ENCODE peak calls at places on chromosome 20, in ten cellular contexts. Q is endothelial cell of umbilical vein, J is IMR-90, Y is PC-3, A is neural progenitor cell, H is mesendoderm, U is GM23338, F is A549, D is H9, C is HepG2. X is an unnamed sample.

GRCh38 chr20:4829494-4830211 is 107.9 kb downstream of the PRND start:
- DNase-seq in Q (no peak), J (no peak), Y (no peak), A (no peak), H (no peak), U (no peak), F (no peak), D (no peak), C (no peak), X (no peak)

GRCh38 chr20:17021481-17021880 is 205.4 kb upstream of the PCSK2 start:
- DNase-seq in Q (no peak), J (no peak), Y (no peak), A (no peak), H (no peak), U (no peak), F (no peak), D (no peak), C (no peak), X (no peak)

GRCh38 chr20:38579921-38580320 is 1.1 kb upstream of the ADIG start:
- DNase-seq in Q (no peak), J (no peak), Y (no peak), A (no peak), H (no peak), U (no peak), F (no peak), D (no peak), C (no peak), X (no peak)

GRCh38 chr20:5933802-5934436 is 16.4 kb downstream of the TRMT6 start:
- DNase-seq in Q (peak), J (no peak), Y (peak), A (peak), H (peak), U (peak), F (peak), D (no peak), C (peak), X (peak)

GRCh38 chr20:62481441-62482135 is 5.8 kb upstream of the GATA5 start:
- DNase-seq in Q (no peak), J (no peak), Y (no peak), A (peak), H (no peak), U (peak), F (no peak), D (no peak), C (no peak), X (no peak)

GRCh38 chr20:33814238-33814712 is 3.1 kb downstream of the CHMP4B start:
- DNase-seq in Q (peak), J (peak), Y (no peak), A (no peak), H (no peak), U (no peak), F (no peak), D (no peak), C (no peak), X (no peak)

GRCh38 chr20:1813674-1814635 is 81.3 kb upstream of the SIRPA start:
- DNase-seq in Q (no peak), J (no peak), Y (no peak), A (no peak), H (no peak), U (no peak), F (no peak), D (no peak), C (no peak), X (no peak)

GRCh38 chr20:5918856-5919633 is 31.3 kb downstream of the TRMT6 start:
- DNase-seq in Q (peak), J (peak), Y (peak), A (no peak), H (peak), U (no peak), F (peak), D (no peak), C (peak), X (peak)

GRCh38 chr20:58864346-58864745 is 11.8 kb downstream of the GNAS start:
- DNase-seq in Q (no peak), J (no peak), Y (peak), A (no peak), H (no peak), U (no peak), F (no peak), D (no peak), C (no peak), X (no peak)

GRCh38 chr20:59152559-59153354 is 10.9 kb upstream of the ZNF831 start:
- DNase-seq in Q (no peak), J (no peak), Y (no peak), A (no peak), H (no peak), U (no peak), F (no peak), D (no peak), C (no peak), X (no peak)

GRCh38 chr20:34574426-34574825 is 15.9 kb downstream of the MAP1LC3A start:
- DNase-seq in Q (no peak), J (no peak), Y (no peak), A (no peak), H (no peak), U (no peak), F (no peak), D (no peak), C (no peak), X (no peak)

GRCh38 chr20:54474046-54474445 is 1.3 kb upstream of the DOK5 start:
- DNase-seq in Q (no peak), J (no peak), Y (no peak), A (no peak), H (no peak), U (no peak), F (no peak), D (no peak), C (no peak), X (no peak)

GRCh38 chr20:21182832-21183563 is 57.1 kb downstream of the KIZ start:
- DNase-seq in Q (no peak), J (peak), Y (peak), A (no peak), H (no peak), U (no peak), F (no peak), D (no peak), C (no peak), X (peak)

GRCh38 chr20:21181028-21181427 is 55.1 kb downstream of the KIZ start:
- DNase-seq in Q (no peak), J (no peak), Y (no peak), A (no peak), H (no peak), U (no peak), F (no peak), D (no peak), C (no peak), X (no peak)

GRCh38 chr20:21185849-21186248 is 60.0 kb downstream of the KIZ start:
- DNase-seq in Q (no peak), J (no peak), Y (no peak), A (no peak), H (no peak), U (no peak), F (no peak), D (no peak), C (no peak), X (no peak)

GRCh38 chr20:21184810-21185209 is 58.9 kb downstream of the KIZ start:
- DNase-seq in Q (no peak), J (peak), Y (peak), A (no peak), H (peak), U (no peak), F (no peak), D (no peak), C (peak), X (peak)

DNA sequence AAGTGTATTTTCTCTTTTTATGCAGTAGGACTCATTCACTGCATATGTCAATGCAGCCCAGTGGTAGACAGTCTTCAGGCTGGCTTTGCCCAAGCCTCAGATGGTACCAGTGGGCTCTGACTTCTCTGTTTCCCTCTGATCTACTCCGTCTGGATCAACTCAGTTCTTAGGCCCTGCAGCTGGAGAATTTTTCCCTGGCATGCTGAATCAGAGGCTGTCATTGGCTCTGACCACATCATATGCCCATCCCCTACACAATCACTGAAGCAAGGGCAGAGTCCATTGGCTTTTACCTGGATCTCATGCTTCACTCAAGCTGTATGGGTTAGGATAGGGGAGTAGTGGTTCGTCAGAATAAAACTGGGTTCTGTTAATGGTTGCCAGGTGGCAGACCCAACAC is 57.8 kb downstream of the KIZ start:
- DNase-seq in Q (no peak), J (peak), Y (peak), A (no peak), H (no peak), U (no peak), F (no peak), D (no peak), C (no peak), X (peak)
- H3K4me2 ChIP-seq in Q (no peak), J (peak), Y (peak), A (no peak), H (no peak), U (no peak), F (peak), D (no peak), C (no peak), X (peak)

DNA sequence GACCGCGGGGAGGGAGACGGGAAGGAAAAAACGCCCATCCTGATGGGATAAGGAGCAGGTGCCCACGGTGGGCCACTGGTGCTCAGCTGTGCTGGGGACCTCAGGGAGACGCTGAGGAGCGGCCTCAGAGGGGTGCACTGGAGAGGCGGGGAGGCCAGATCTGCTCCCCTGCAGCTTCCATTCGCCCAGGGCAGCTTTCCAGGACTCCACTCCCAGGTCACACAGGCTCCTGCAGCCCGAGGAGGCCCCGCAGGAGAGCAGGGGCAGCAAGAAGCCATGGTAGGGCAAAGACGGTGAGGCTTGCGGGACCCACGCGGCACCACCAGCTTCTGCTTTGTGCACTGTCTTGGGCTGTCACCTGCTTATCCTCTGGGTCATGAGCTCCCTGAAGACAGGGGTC is 82.5 kb upstream of the SULF2 start:
- DNase-seq in Q (no peak), J (no peak), Y (no peak), A (no peak), H (no peak), U (no peak), F (no peak), D (no peak), C (no peak), X (no peak)
- H3K4me2 ChIP-seq in Q (no peak), J (no peak), Y (no peak), A (no peak), H (no peak), U (no peak), F (no peak), D (no peak), C (no peak), X (no peak)

DNA sequence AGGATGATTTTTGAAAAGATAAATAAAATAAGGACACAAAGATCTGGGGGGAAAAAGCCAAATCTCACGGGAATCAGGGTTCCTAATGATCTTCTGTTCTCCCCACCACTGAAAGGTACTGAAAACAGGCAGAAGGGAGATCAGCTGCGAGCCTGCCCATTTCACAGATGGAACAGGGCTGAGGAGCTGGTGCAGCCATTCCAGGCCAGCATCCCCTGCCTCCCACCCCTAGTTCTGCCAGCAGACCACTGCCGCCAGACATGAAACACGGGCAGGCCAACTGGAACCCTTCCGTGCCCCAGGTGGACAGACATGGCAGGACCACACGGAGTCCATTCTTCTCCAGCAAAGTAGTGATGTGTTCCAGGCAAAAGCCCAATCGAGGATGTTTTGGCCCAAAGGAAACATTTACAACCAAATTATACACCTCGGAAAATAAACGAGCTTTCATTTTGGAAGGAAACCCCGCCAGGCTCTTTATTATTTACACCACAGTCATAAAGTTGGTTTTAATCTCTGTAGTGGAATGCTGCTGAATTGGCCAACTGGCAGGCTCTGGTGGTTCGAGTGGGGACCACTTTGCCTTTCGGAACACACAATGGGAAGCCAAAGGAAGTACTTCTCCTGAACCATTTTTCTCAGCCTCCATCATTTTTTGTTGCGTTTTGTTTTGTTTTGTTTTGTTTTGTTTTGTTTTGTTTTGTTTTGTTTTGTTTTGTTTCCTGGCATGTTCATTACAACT is 28.2 kb downstream of the ISM1 start:
- DNase-seq in Q (no peak), J (no peak), Y (no peak), A (no peak), H (no peak), U (no peak), F (no peak), D (no peak), C (no peak), X (no peak)
- H3K4me2 ChIP-seq in Q (no peak), J (no peak), Y (peak), A (no peak), H (no peak), U (no peak), F (no peak), D (no peak), C (no peak), X (peak)

GRCh38 chr20:13220194-13220856 is 749 bp upstream of the ISM1 start:
- DNase-seq in Q (peak), J (peak), Y (no peak), A (peak), H (peak), U (peak), F (peak), D (peak), C (no peak), X (peak)
- H3K4me2 ChIP-seq in Q (no peak), J (peak), Y (peak), A (peak), H (peak), U (peak), F (peak), D (peak), C (peak), X (peak)

GRCh38 chr20:44737116-44737515 is 8.5 kb upstream of the KCNK15 start:
- DNase-seq in Q (no peak), J (no peak), Y (no peak), A (no peak), H (no peak), U (no peak), F (no peak), D (no peak), C (no peak), X (no peak)
- H3K4me2 ChIP-seq in Q (no peak), J (no peak), Y (no peak), A (no peak), H (no peak), U (no peak), F (no peak), D (no peak), C (no peak), X (no peak)

DNA sequence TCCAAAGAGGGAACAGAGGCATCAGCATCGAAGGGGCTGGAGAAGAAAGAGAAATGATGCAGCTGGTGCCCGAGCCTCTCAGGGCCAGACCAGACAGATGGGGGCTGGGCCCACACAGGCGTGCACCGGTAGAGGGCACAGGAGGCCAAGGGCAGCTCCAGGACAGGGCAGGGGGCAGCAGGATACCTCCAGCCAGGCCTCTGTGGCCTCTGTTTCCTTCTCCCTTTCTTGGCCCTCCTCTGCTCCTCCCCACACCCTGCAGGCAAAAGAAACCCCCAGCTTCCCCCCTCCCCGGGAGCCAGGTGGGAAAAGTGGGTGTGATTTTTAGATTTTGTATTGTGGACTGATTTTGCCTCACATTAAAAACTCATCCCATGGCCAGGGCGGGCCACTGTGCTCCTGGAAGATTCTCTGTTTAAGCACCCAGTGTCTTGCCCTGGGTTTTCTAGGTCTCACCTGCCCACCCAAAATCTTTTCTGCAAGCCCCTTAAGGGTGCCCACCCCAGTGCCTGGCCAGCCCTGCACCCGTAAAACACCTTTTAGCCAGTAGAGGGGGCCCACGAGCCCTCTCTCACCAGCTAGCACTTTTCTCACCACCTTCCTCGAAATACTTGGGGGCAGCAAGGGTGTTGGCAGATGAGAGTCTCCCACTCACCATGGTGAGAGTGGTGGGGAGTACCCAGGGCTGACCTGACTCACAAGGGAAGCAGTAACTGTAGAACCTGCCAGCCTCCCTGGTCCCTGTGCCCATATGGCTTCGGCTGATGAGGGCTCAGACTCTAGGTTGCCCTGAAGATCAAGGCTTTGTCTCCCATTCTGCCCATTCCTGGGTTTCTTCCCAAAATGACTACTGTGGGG is 35.7 kb upstream of the ID1 start:
- DNase-seq in Q (peak), J (peak), Y (peak), A (peak), H (peak), U (peak), F (no peak), D (peak), C (peak), X (peak)
- H3K4me2 ChIP-seq in Q (no peak), J (no peak), Y (no peak), A (no peak), H (no peak), U (peak), F (peak), D (no peak), C (peak), X (no peak)

X was measured in fibroblast of lung.